ENCODE peak calls at places on chromosomes 6 and 20, in ten cellular contexts. Y is A549; N is H9; C is CD8-positive, alpha-beta T cell; B is PC-3; Z is pancreas; K is spleen; F is suprapubic skin; H is fibroblast of lung; A is Panc1. J is an unnamed sample. For H3K4me1, the result is how much of the 10 kb centered on the place peaks cover.

GRCh38 chr6:156154896-156155295 is 622.3 kb upstream of the ARID1B start:
- DNase-seq in H (no peak), B (peak), Y (no peak), A (no peak), C (no peak), F (no peak), N (no peak), Z (no peak), K (no peak), J (no peak)

GRCh38 chr20:43570496-43570895 is 11.7 kb downstream of the SGK2 start:
- DNase-seq in K (peak), A (no peak), Y (no peak), C (no peak), H (no peak), F (no peak), B (no peak), Z (no peak), N (no peak), J (no peak)

GRCh38 chr6:105424177-105424783 is 21.4 kb upstream of the PREP start:
- DNase-seq in H (peak), F (no peak), B (peak), C (peak), K (no peak), N (peak), Y (peak), Z (peak), A (no peak), J (no peak)

GRCh38 chr20:17680128-17680835 is 1.8 kb downstream of the RRBP1 start:
- DNase-seq in N (no peak), H (peak), B (peak), K (peak), Z (peak), Y (peak), F (peak), A (peak), C (no peak), J (peak)

GRCh38 chr6:137432054-137432545 is 62.1 kb downstream of the OLIG3 start:
- DNase-seq in A (no peak), K (no peak), Z (no peak), B (no peak), C (no peak), H (no peak), F (no peak), Y (no peak), N (no peak), J (no peak)

GRCh38 chr20:59810376-59811187 is 122.9 kb downstream of the SYCP2 start:
- DNase-seq in N (peak), Z (no peak), A (no peak), H (no peak), C (no peak), Y (no peak), B (no peak), K (peak), F (no peak), J (no peak)

GRCh38 chr6:125149256-125150144 is 4.1 kb upstream of the TPD52L1 start:
- DNase-seq in N (no peak), K (no peak), C (no peak), Z (no peak), F (no peak), Y (no peak), B (peak), H (peak), A (no peak), J (peak)

GRCh38 chr6:3294921-3295871 is 36.4 kb downstream of the PSMG4 start:
- DNase-seq in K (peak), Y (no peak), A (no peak), B (peak), C (no peak), H (no peak), F (peak), Z (no peak), N (no peak), J (no peak)

GRCh38 chr6:36383608-36384007 is 3.9 kb downstream of the ETV7 start:
- DNase-seq in A (no peak), F (peak), H (no peak), N (no peak), K (no peak), B (peak), Y (peak), C (no peak), Z (no peak), J (peak)

GRCh38 chr20:41163821-41164220 is 26.5 kb downstream of the PLCG1 start:
- DNase-seq in C (no peak), A (no peak), B (no peak), H (no peak), F (no peak), Z (no peak), N (no peak), Y (no peak), K (peak), J (no peak)

GRCh38 chr6:84026721-84027164 is 6.8 kb upstream of the MRAP2 start:
- DNase-seq in Z (no peak), C (no peak), A (no peak), N (no peak), Y (no peak), H (no peak), K (no peak), F (no peak), B (no peak), J (no peak)

GRCh38 chr6:119566546-119567263 is 217.1 kb upstream of the MAN1A1 start:
- DNase-seq in C (no peak), F (no peak), B (no peak), Y (no peak), Z (no peak), K (no peak), H (no peak), N (no peak), A (no peak), J (no peak)

GRCh38 chr6:168923171-168923570 is 330.5 kb downstream of the THBS2 start:
- DNase-seq in K (no peak), A (no peak), N (no peak), H (no peak), Z (no peak), F (no peak), Y (no peak), C (no peak), B (no peak), J (no peak)

GRCh38 chr6:30515967-30516753 is 26.9 kb downstream of the HLA-E start:
- DNase-seq in Y (peak), N (peak), Z (peak), A (peak), C (peak), B (peak), H (peak), K (peak), F (peak), J (peak)

GRCh38 chr6:41200296-41200900 is 551 bp downstream of the TREML2 start:
- DNase-seq in K (peak), Z (no peak), B (no peak), Y (no peak), H (no peak), C (peak), N (no peak), A (no peak), F (no peak), J (peak)

GRCh38 chr6:41200901-41201783 is at the start of gene TREML2:
- DNase-seq in Z (no peak), N (no peak), K (peak), C (no peak), A (no peak), Y (no peak), B (no peak), F (no peak), H (no peak), J (no peak)

GRCh38 chr6:41201784-41202181 is 834 bp upstream of the TREML2 start:
- DNase-seq in H (no peak), Y (no peak), A (no peak), Z (no peak), K (peak), N (no peak), F (no peak), C (no peak), B (no peak), J (no peak)

GRCh38 chr6:41208439-41209106 is 7.6 kb upstream of the TREML2 start:
- DNase-seq in N (no peak), Z (no peak), F (no peak), B (no peak), A (no peak), K (no peak), H (no peak), Y (no peak), C (no peak), J (no peak)

GRCh38 chr6:41204156-41204555 is 3.2 kb upstream of the TREML2 start:
- DNase-seq in F (no peak), Y (no peak), H (no peak), N (no peak), A (no peak), B (no peak), Z (no peak), K (no peak), C (no peak), J (no peak)
- H3K4me1 ChIP-seq in F (under half), Y (under half), H (under half), N (under half), A (under half), B (under half), Z (under half), K (under half), C (under half), J (under half)

GRCh38 chr6:7086488-7086887 is 21.3 kb upstream of the RREB1 start:
- DNase-seq in H (peak), K (peak), Z (no peak), A (no peak), C (no peak), B (no peak), F (no peak), N (no peak), Y (no peak), J (no peak)
- TF ChIP-seq CTCF in H (no peak), K (no peak), Z (no peak), A (no peak), C (no peak), B (no peak), F (no peak), N (no peak), Y (no peak), J (no peak)

DNA sequence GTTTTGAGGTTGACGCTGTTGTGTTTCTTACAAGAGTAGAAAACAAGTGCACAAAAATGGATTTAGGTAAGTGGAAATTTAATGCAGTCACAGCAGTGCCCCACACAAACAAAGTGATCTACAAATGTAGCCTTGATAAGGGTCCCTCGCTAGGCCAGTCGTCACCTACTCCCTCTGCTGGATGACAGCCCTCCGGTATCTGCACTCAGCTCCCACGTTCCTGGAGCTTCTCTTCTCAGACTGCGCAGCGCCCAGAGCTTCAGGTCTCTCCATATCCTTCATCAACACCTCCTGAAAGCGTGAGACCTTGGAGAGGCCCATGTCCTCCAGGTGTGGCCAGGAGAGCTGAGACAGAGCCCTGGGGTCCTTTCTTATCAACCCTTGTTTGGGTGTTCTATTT is 58.3 kb upstream of the MAP3K4 start:
- DNase-seq in Z (no peak), N (peak), F (no peak), K (no peak), C (no peak), B (no peak), A (no peak), H (no peak), Y (no peak), J (no peak)
- H3K4me1 ChIP-seq in Z (under half), N (under half), F (under half), K (under half), C (under half), B (under half), A (under half), H (under half), Y (under half), J (under half)

GRCh38 chr6:44102527-44102926 is 24.7 kb downstream of the MRPL14 start:
- DNase-seq in Y (no peak), F (no peak), K (no peak), H (no peak), A (no peak), B (no peak), N (peak), C (no peak), Z (no peak), J (no peak)
- TF ChIP-seq CTCF in Y (no peak), F (no peak), K (no peak), H (no peak), A (no peak), B (no peak), N (no peak), C (no peak), Z (no peak), J (no peak)

GRCh38 chr20:48889155-48889790 is 32.2 kb upstream of the ARFGEF2 start:
- DNase-seq in N (no peak), A (no peak), Y (no peak), H (no peak), B (no peak), C (no peak), F (no peak), Z (no peak), K (no peak), J (no peak)
- H3K4me1 ChIP-seq in N (under half), A (under half), Y (under half), H (under half), B (under half), C (under half), F (under half), Z (under half), K (under half), J (under half)

GRCh38 chr20:33563788-33564187 is 73.9 kb downstream of the CBFA2T2 start:
- DNase-seq in K (no peak), H (no peak), Y (no peak), C (no peak), A (no peak), Z (no peak), F (no peak), B (no peak), N (no peak), J (no peak)

GRCh38 chr20:33559994-33560393 is 70.1 kb downstream of the CBFA2T2 start:
- DNase-seq in A (no peak), F (no peak), B (no peak), C (no peak), Y (no peak), N (no peak), Z (no peak), K (no peak), H (no peak), J (no peak)

GRCh38 chr20:33558348-33559144 is 68.7 kb downstream of the CBFA2T2 start:
- DNase-seq in N (no peak), K (no peak), A (no peak), H (no peak), Y (no peak), C (no peak), F (no peak), B (no peak), Z (no peak), J (no peak)

GRCh38 chr20:33559212-33559611 is 69.3 kb downstream of the CBFA2T2 start:
- DNase-seq in C (no peak), H (no peak), Z (no peak), B (no peak), F (no peak), K (no peak), Y (no peak), A (no peak), N (no peak), J (no peak)

GRCh38 chr20:33561981-33562601 is 72.2 kb downstream of the CBFA2T2 start:
- DNase-seq in B (peak), K (no peak), Y (peak), C (no peak), N (peak), H (peak), A (peak), F (peak), Z (peak), J (peak)
- TF ChIP-seq CTCF in B (no peak), K (no peak), Y (no peak), C (no peak), N (no peak), H (no peak), A (no peak), F (no peak), Z (no peak), J (no peak)

DNA sequence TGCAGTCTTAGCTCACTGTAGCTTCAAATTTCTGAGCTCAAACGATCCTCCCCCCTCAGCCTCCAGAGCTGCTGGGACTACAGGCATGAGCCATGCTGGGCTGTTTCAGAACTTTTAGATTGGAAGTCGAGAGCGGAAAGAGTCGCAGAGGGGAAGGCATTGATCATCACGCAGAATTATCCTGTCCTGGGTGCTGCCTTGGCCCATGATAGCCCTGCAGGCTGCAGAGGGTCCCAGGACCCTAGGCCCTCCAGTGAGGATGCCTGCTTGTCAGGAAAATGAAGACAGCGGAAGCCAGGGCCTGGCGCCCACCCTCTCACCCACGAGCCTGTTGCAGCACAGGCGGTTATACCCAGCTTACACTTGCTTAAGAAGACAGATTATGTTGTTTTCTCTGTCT is 9.1 kb downstream of the TMEM181 start:
- DNase-seq in N (no peak), F (peak), H (no peak), C (no peak), Y (no peak), B (no peak), A (no peak), K (no peak), Z (no peak), J (no peak)
- H3K4me1 ChIP-seq in N (under half), F (under half), H (under half), C (under half), Y (under half), B (under half), A (under half), K (under half), Z (under half), J (under half)

GRCh38 chr6:150617062-150617461 is 17.4 kb downstream of the PLEKHG1 start:
- DNase-seq in K (no peak), F (no peak), B (no peak), H (no peak), N (no peak), Y (no peak), A (no peak), C (no peak), Z (no peak), J (no peak)

GRCh38 chr6:150617496-150618460 is 18.1 kb downstream of the PLEKHG1 start:
- DNase-seq in B (no peak), H (no peak), N (no peak), Y (no peak), F (no peak), K (no peak), C (no peak), Z (no peak), A (no peak), J (no peak)

GRCh38 chr6:150616581-150616980 is 16.9 kb downstream of the PLEKHG1 start:
- DNase-seq in N (no peak), A (no peak), Z (no peak), C (no peak), H (no peak), B (no peak), Y (no peak), K (no peak), F (no peak), J (peak)

GRCh38 chr6:150613269-150613668 is 13.6 kb downstream of the PLEKHG1 start:
- DNase-seq in Y (no peak), Z (no peak), N (no peak), F (no peak), A (no peak), C (no peak), K (no peak), B (no peak), H (no peak), J (no peak)

GRCh38 chr6:150615967-150616366 is 16.3 kb downstream of the PLEKHG1 start:
- DNase-seq in A (no peak), Y (no peak), B (no peak), F (no peak), K (no peak), Z (no peak), C (no peak), N (no peak), H (no peak), J (no peak)
- TF ChIP-seq CTCF in A (no peak), Y (no peak), B (no peak), F (no peak), K (no peak), Z (no peak), C (no peak), N (no peak), H (no peak), J (no peak)

DNA sequence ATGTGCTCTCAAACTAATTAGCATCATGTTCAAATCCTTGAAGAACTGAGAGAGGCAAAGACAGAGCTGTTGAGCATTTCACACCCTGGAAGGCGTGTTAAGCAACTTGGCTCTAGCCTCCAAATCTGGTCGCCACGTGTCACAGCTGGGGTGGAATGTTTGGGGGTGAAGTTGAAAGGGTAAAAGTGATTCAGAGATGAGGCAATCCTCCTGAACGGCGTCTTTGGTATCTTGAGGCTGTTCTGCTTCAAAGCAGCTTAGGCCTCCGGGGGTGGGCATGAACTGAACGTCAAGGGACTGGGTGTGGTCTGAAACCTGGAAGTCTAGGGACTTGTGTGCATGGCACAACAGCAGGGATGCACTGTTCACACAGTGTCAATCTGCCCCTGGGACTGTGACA is 62.3 kb downstream of the TRAM2 start:
- DNase-seq in K (no peak), N (no peak), Z (no peak), A (no peak), Y (no peak), C (no peak), H (peak), B (no peak), F (peak), J (peak)
- H3K4me1 ChIP-seq in K (under half), N (under half), Z (under half), A (under half), Y (half or more), C (under half), H (half or more), B (under half), F (half or more), J (half or more)

GRCh38 chr6:47007657-47008396 is 34.3 kb downstream of the ADGRF1 start:
- DNase-seq in Z (no peak), N (no peak), H (peak), K (no peak), B (no peak), F (no peak), A (no peak), C (no peak), Y (no peak), J (no peak)
- TF ChIP-seq CTCF in Z (no peak), N (no peak), H (no peak), K (no peak), B (peak), F (no peak), A (no peak), C (no peak), Y (no peak), J (peak)

J was measured in foreskin keratinocyte.